ENCODE peak calls at places on chromosomes 7 and 10, in five cellular contexts. One of them, this sample, is unnamed.

GRCh38 chr10:102770792-102771191 is 27.0 kb downstream of the WBP1L start:
- DNase-seq in BE2C: no peak
- DNase-seq in AG04450: no peak
- DNase-seq in PC-9: no peak
- DNase-seq in bronchial epithelial cell: peak; percentile 52
- DNase-seq in this sample: no peak

GRCh38 chr7:53768191-53768590 is 732.8 kb downstream of the POM121L12 start:
- DNase-seq in AG04450: no peak
- DNase-seq in bronchial epithelial cell: no peak
- DNase-seq in BE2C: no peak
- DNase-seq in PC-9: no peak
- DNase-seq in this sample: no peak

GRCh38 chr10:31136951-31137885 is 105.6 kb upstream of the ZNF438 start:
- DNase-seq in AG04450: no peak
- DNase-seq in PC-9: no peak
- DNase-seq in BE2C: no peak
- DNase-seq in bronchial epithelial cell: no peak
- DNase-seq in this sample: no peak

GRCh38 chr7:139355320-139355719 is 4.4 kb upstream of the LUC7L2 start:
- DNase-seq in bronchial epithelial cell: peak; percentile 17
- DNase-seq in BE2C: no peak
- DNase-seq in PC-9: no peak
- DNase-seq in AG04450: no peak
- DNase-seq in this sample: no peak

GRCh38 chr10:24947304-24948097 is 4.9 kb downstream of the PRTFDC1 start:
- DNase-seq in AG04450: no peak
- DNase-seq in BE2C: no peak
- DNase-seq in PC-9: no peak
- DNase-seq in bronchial epithelial cell: peak; percentile 30
- DNase-seq in this sample: no peak

GRCh38 chr10:13555884-13556529 is 27.2 kb upstream of the BEND7 start:
- DNase-seq in PC-9: no peak
- DNase-seq in bronchial epithelial cell: no peak
- DNase-seq in AG04450: no peak
- DNase-seq in BE2C: no peak
- DNase-seq in this sample: no peak

GRCh38 chr10:75395171-75395954 is 6.2 kb downstream of the ZNF503 start:
- DNase-seq in PC-9: peak; percentile 60
- DNase-seq in bronchial epithelial cell: no peak
- DNase-seq in AG04450: no peak
- DNase-seq in BE2C: no peak
- DNase-seq in this sample: no peak

GRCh38 chr10:102605712-102606111 is 38.6 kb upstream of the TRIM8 start:
- DNase-seq in AG04450: no peak
- DNase-seq in bronchial epithelial cell: peak; percentile 55
- DNase-seq in PC-9: peak; percentile 60
- DNase-seq in BE2C: no peak
- DNase-seq in this sample: no peak

GRCh38 chr7:129989466-129989865 is 36.7 kb upstream of the UBE2H start:
- DNase-seq in BE2C: no peak
- DNase-seq in bronchial epithelial cell: peak; percentile 58
- DNase-seq in AG04450: no peak
- DNase-seq in PC-9: peak; percentile 65
- DNase-seq in this sample: no peak

GRCh38 chr7:35630573-35630972 is 64.4 kb downstream of the HERPUD2 start:
- DNase-seq in BE2C: no peak
- DNase-seq in PC-9: no peak
- DNase-seq in bronchial epithelial cell: peak; percentile 8
- DNase-seq in AG04450: no peak
- DNase-seq in this sample: no peak

GRCh38 chr7:18889436-18889835 is 228.0 kb downstream of the TWIST1 start:
- DNase-seq in BE2C: peak; percentile 60
- DNase-seq in bronchial epithelial cell: no peak
- DNase-seq in AG04450: no peak
- DNase-seq in PC-9: no peak
- DNase-seq in this sample: no peak

GRCh38 chr7:22732556-22733126 is 5.6 kb downstream of the IL6 start:
- DNase-seq in PC-9: peak; percentile 33
- DNase-seq in bronchial epithelial cell: peak; percentile 66
- DNase-seq in AG04450: no peak
- DNase-seq in BE2C: no peak
- DNase-seq in this sample: no peak

GRCh38 chr10:119420950-119421875 is 121.3 kb downstream of the RGS10 start:
- DNase-seq in PC-9: no peak
- DNase-seq in AG04450: no peak
- DNase-seq in BE2C: no peak
- DNase-seq in bronchial epithelial cell: no peak
- DNase-seq in this sample: no peak

GRCh38 chr7:13577566-13578145 is 411.8 kb downstream of the ETV1 start:
- DNase-seq in BE2C: no peak
- DNase-seq in AG04450: no peak
- DNase-seq in bronchial epithelial cell: peak; percentile 1
- DNase-seq in PC-9: no peak
- DNase-seq in this sample: no peak

GRCh38 chr7:22150221-22150620 is 204.5 kb upstream of the CDCA7L start:
- DNase-seq in BE2C: no peak
- DNase-seq in AG04450: no peak
- DNase-seq in PC-9: peak; percentile 57
- DNase-seq in bronchial epithelial cell: no peak
- DNase-seq in this sample: no peak

GRCh38 chr7:20651960-20652544 is 36.6 kb downstream of the ABCB5 start:
- DNase-seq in PC-9: no peak
- DNase-seq in AG04450: no peak
- DNase-seq in bronchial epithelial cell: peak; percentile 29
- DNase-seq in BE2C: no peak
- DNase-seq in this sample: no peak
- TF ChIP-seq CTCF in PC-9: peak; percentile 68
- TF ChIP-seq CTCF in AG04450: peak; percentile 26
- TF ChIP-seq CTCF in bronchial epithelial cell: peak; percentile 34
- TF ChIP-seq CTCF in BE2C: peak; percentile 52
- TF ChIP-seq CTCF in this sample: peak; percentile 51

GRCh38 chr7:148287538-148287937 is 303.0 kb upstream of the C7orf33 start:
- DNase-seq in PC-9: no peak
- DNase-seq in AG04450: no peak
- DNase-seq in BE2C: no peak
- DNase-seq in bronchial epithelial cell: no peak
- DNase-seq in this sample: no peak
- H3K4me3 ChIP-seq in PC-9: no peak overlapping the region
- H3K4me3 ChIP-seq in AG04450: no peak overlapping the region
- H3K4me3 ChIP-seq in BE2C: no peak overlapping the region
- H3K4me3 ChIP-seq in bronchial epithelial cell: no peak overlapping the region
- H3K4me3 ChIP-seq in this sample: no peak overlapping the region

GRCh38 chr10:94061026-94061425 is 67.3 kb downstream of the PLCE1 start:
- DNase-seq in BE2C: no peak
- DNase-seq in bronchial epithelial cell: no peak
- DNase-seq in AG04450: no peak
- DNase-seq in PC-9: no peak
- DNase-seq in this sample: no peak
- TF ChIP-seq CTCF in BE2C: no peak
- TF ChIP-seq CTCF in bronchial epithelial cell: no peak
- TF ChIP-seq CTCF in AG04450: no peak
- TF ChIP-seq CTCF in PC-9: no peak
- TF ChIP-seq CTCF in this sample: no peak

GRCh38 chr7:32459767-32460166 is 30.4 kb downstream of the LSM5 start:
- DNase-seq in bronchial epithelial cell: no peak
- DNase-seq in PC-9: no peak
- DNase-seq in BE2C: no peak
- DNase-seq in AG04450: no peak
- DNase-seq in this sample: no peak
- H3K4me3 ChIP-seq in bronchial epithelial cell: no peak overlapping the region
- H3K4me3 ChIP-seq in PC-9: no peak overlapping the region
- H3K4me3 ChIP-seq in BE2C: no peak overlapping the region
- H3K4me3 ChIP-seq in AG04450: no peak overlapping the region
- H3K4me3 ChIP-seq in this sample: no peak overlapping the region

GRCh38 chr10:14801693-14802092 is 27.0 kb upstream of the FAM107B start:
- DNase-seq in AG04450: no peak
- DNase-seq in BE2C: peak; percentile 21
- DNase-seq in bronchial epithelial cell: no peak
- DNase-seq in PC-9: no peak
- DNase-seq in this sample: no peak
- TF ChIP-seq CTCF in AG04450: peak; percentile 24
- TF ChIP-seq CTCF in BE2C: peak; percentile 34
- TF ChIP-seq CTCF in bronchial epithelial cell: no peak
- TF ChIP-seq CTCF in PC-9: no peak
- TF ChIP-seq CTCF in this sample: peak; percentile 19

DNA sequence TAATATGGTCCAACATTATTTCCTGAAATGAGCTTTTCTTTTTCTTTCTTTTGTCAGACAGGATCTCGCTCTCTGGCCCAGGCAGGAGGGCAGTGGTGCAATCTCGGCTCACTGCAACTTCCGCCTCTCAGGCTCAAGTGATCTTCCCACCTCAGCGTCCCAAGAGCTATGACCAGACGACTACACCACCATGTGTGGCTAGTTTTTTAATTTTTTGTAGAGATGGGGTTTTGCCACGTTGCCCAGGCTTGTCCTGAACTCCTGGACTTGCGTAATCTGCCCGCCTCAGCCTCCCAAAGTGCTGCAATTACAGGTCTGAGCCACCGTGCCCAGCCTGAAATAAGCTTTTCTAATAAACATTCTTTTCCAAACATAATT is 48.6 kb downstream of the CUL2 start:
- DNase-seq in AG04450: no peak
- DNase-seq in bronchial epithelial cell: peak; percentile 29
- DNase-seq in BE2C: no peak
- DNase-seq in PC-9: no peak
- DNase-seq in this sample: no peak
- H3K4me3 ChIP-seq in AG04450: no peak overlapping the region
- H3K4me3 ChIP-seq in bronchial epithelial cell: no peak overlapping the region
- H3K4me3 ChIP-seq in BE2C: no peak overlapping the region
- H3K4me3 ChIP-seq in PC-9: no peak overlapping the region
- H3K4me3 ChIP-seq in this sample: no peak overlapping the region

GRCh38 chr7:154837087-154837486 is 165.8 kb downstream of the PAXIP1 start:
- DNase-seq in BE2C: no peak
- DNase-seq in PC-9: no peak
- DNase-seq in AG04450: no peak
- DNase-seq in bronchial epithelial cell: no peak
- DNase-seq in this sample: no peak

GRCh38 chr7:154837622-154838021 is 165.3 kb downstream of the PAXIP1 start:
- DNase-seq in PC-9: no peak
- DNase-seq in AG04450: no peak
- DNase-seq in bronchial epithelial cell: no peak
- DNase-seq in BE2C: no peak
- DNase-seq in this sample: no peak

GRCh38 chr7:154833839-154834238 is 169.1 kb downstream of the PAXIP1 start:
- DNase-seq in BE2C: no peak
- DNase-seq in bronchial epithelial cell: no peak
- DNase-seq in PC-9: no peak
- DNase-seq in AG04450: no peak
- DNase-seq in this sample: no peak

GRCh38 chr7:154835924-154836529 is 166.9 kb downstream of the PAXIP1 start:
- DNase-seq in AG04450: no peak
- DNase-seq in BE2C: no peak
- DNase-seq in bronchial epithelial cell: no peak
- DNase-seq in PC-9: no peak
- DNase-seq in this sample: no peak

GRCh38 chr7:154832557-154833138 is 170.3 kb downstream of the PAXIP1 start:
- DNase-seq in PC-9: no peak
- DNase-seq in AG04450: no peak
- DNase-seq in bronchial epithelial cell: no peak
- DNase-seq in BE2C: peak; percentile 57
- DNase-seq in this sample: no peak
- TF ChIP-seq CTCF in PC-9: peak; percentile 20
- TF ChIP-seq CTCF in AG04450: no peak
- TF ChIP-seq CTCF in bronchial epithelial cell: no peak
- TF ChIP-seq CTCF in BE2C: peak; percentile 68
- TF ChIP-seq CTCF in this sample: no peak

GRCh38 chr7:158742065-158742821 is 37.6 kb upstream of the NCAPG2 start:
- DNase-seq in BE2C: no peak
- DNase-seq in bronchial epithelial cell: no peak
- DNase-seq in PC-9: no peak
- DNase-seq in AG04450: no peak
- DNase-seq in this sample: no peak

GRCh38 chr7:158741294-158741666 is 36.7 kb upstream of the NCAPG2 start:
- DNase-seq in AG04450: no peak
- DNase-seq in PC-9: no peak
- DNase-seq in BE2C: no peak
- DNase-seq in bronchial epithelial cell: no peak
- DNase-seq in this sample: no peak

GRCh38 chr7:158740657-158741293 is 36.2 kb upstream of the NCAPG2 start:
- DNase-seq in AG04450: peak; percentile 81
- DNase-seq in bronchial epithelial cell: peak; percentile 85
- DNase-seq in BE2C: no peak
- DNase-seq in PC-9: peak; percentile 62
- DNase-seq in this sample: no peak

GRCh38 chr7:158738841-158739240 is 34.2 kb upstream of the NCAPG2 start:
- DNase-seq in bronchial epithelial cell: no peak
- DNase-seq in PC-9: no peak
- DNase-seq in BE2C: no peak
- DNase-seq in AG04450: no peak
- DNase-seq in this sample: no peak

GRCh38 chr7:158740013-158740656 is 35.5 kb upstream of the NCAPG2 start:
- DNase-seq in BE2C: no peak
- DNase-seq in PC-9: peak; percentile 81
- DNase-seq in AG04450: peak; percentile 68
- DNase-seq in bronchial epithelial cell: peak; percentile 69
- DNase-seq in this sample: peak; percentile 29
- H3K4me3 ChIP-seq in BE2C: no peak overlapping the region
- H3K4me3 ChIP-seq in PC-9: peak overlapping the region; percentile 8
- H3K4me3 ChIP-seq in AG04450: peak overlapping the region; percentile 7
- H3K4me3 ChIP-seq in bronchial epithelial cell: no peak overlapping the region
- H3K4me3 ChIP-seq in this sample: no peak overlapping the region